ENCODE peak calls at places on chromosomes 3 and 15, in seven cellular contexts. One of them, this sample, is unnamed.

GRCh38 chr3:70358978-70359580 is 46.6 kb upstream of the MDFIC2 start:
- DNase-seq in CD14-positive monocyte: no peak
- DNase-seq in activated CD4-positive, alpha-beta T cell treated with anti-CD3 and anti-CD28 coated beads, Interleukin-2, amount 50 U/mL, for 24 hours: no peak
- DNase-seq in stimulated activated CD8-positive, alpha-beta memory T cell treated with anti-CD3 and anti-CD28 coated beads, Interleukin-4, amount 100 ng/mL, for 1 hour: no peak
- DNase-seq in EL: peak
- DNase-seq in retina: peak
- DNase-seq in globus pallidus: peak
- DNase-seq in this sample: peak

GRCh38 chr15:37219211-37219701 is 118.9 kb upstream of the MEIS2 start:
- DNase-seq in CD14-positive monocyte: no peak
- DNase-seq in activated CD4-positive, alpha-beta T cell treated with anti-CD3 and anti-CD28 coated beads, Interleukin-2, amount 50 U/mL, for 24 hours: no peak
- DNase-seq in stimulated activated CD8-positive, alpha-beta memory T cell treated with anti-CD3 and anti-CD28 coated beads, Interleukin-4, amount 100 ng/mL, for 1 hour: no peak
- DNase-seq in EL: no peak
- DNase-seq in retina: no peak
- DNase-seq in globus pallidus: no peak
- DNase-seq in this sample: peak

GRCh38 chr3:49723631-49724551 is at the start of gene GMPPB:
- DNase-seq in CD14-positive monocyte: peak
- DNase-seq in activated CD4-positive, alpha-beta T cell treated with anti-CD3 and anti-CD28 coated beads, Interleukin-2, amount 50 U/mL, for 24 hours: peak
- DNase-seq in stimulated activated CD8-positive, alpha-beta memory T cell treated with anti-CD3 and anti-CD28 coated beads, Interleukin-4, amount 100 ng/mL, for 1 hour: peak
- DNase-seq in EL: peak
- DNase-seq in retina: peak
- DNase-seq in globus pallidus: peak
- DNase-seq in this sample: peak

GRCh38 chr3:132283440-132283839 is 33.8 kb upstream of the ACP3 start:
- DNase-seq in CD14-positive monocyte: peak
- DNase-seq in activated CD4-positive, alpha-beta T cell treated with anti-CD3 and anti-CD28 coated beads, Interleukin-2, amount 50 U/mL, for 24 hours: no peak
- DNase-seq in stimulated activated CD8-positive, alpha-beta memory T cell treated with anti-CD3 and anti-CD28 coated beads, Interleukin-4, amount 100 ng/mL, for 1 hour: no peak
- DNase-seq in EL: no peak
- DNase-seq in retina: no peak
- DNase-seq in globus pallidus: peak
- DNase-seq in this sample: no peak

GRCh38 chr15:83764201-83764839 is 110.4 kb downstream of the ADAMTSL3 start:
- DNase-seq in CD14-positive monocyte: no peak
- DNase-seq in activated CD4-positive, alpha-beta T cell treated with anti-CD3 and anti-CD28 coated beads, Interleukin-2, amount 50 U/mL, for 24 hours: no peak
- DNase-seq in stimulated activated CD8-positive, alpha-beta memory T cell treated with anti-CD3 and anti-CD28 coated beads, Interleukin-4, amount 100 ng/mL, for 1 hour: no peak
- DNase-seq in EL: no peak
- DNase-seq in retina: no peak
- DNase-seq in globus pallidus: peak
- DNase-seq in this sample: no peak

GRCh38 chr3:118267588-118267987 is 767.1 kb downstream of the IGSF11 start:
- DNase-seq in CD14-positive monocyte: no peak
- DNase-seq in activated CD4-positive, alpha-beta T cell treated with anti-CD3 and anti-CD28 coated beads, Interleukin-2, amount 50 U/mL, for 24 hours: no peak
- DNase-seq in stimulated activated CD8-positive, alpha-beta memory T cell treated with anti-CD3 and anti-CD28 coated beads, Interleukin-4, amount 100 ng/mL, for 1 hour: no peak
- DNase-seq in EL: no peak
- DNase-seq in retina: no peak
- DNase-seq in globus pallidus: no peak
- DNase-seq in this sample: no peak

GRCh38 chr3:56491566-56491965 is 23.3 kb upstream of the ERC2 start:
- DNase-seq in CD14-positive monocyte: no peak
- DNase-seq in activated CD4-positive, alpha-beta T cell treated with anti-CD3 and anti-CD28 coated beads, Interleukin-2, amount 50 U/mL, for 24 hours: no peak
- DNase-seq in stimulated activated CD8-positive, alpha-beta memory T cell treated with anti-CD3 and anti-CD28 coated beads, Interleukin-4, amount 100 ng/mL, for 1 hour: no peak
- DNase-seq in EL: no peak
- DNase-seq in retina: no peak
- DNase-seq in globus pallidus: no peak
- DNase-seq in this sample: no peak

GRCh38 chr3:13141183-13141582 is 68.0 kb upstream of the IQSEC1 start:
- DNase-seq in CD14-positive monocyte: peak
- DNase-seq in activated CD4-positive, alpha-beta T cell treated with anti-CD3 and anti-CD28 coated beads, Interleukin-2, amount 50 U/mL, for 24 hours: no peak
- DNase-seq in stimulated activated CD8-positive, alpha-beta memory T cell treated with anti-CD3 and anti-CD28 coated beads, Interleukin-4, amount 100 ng/mL, for 1 hour: no peak
- DNase-seq in EL: no peak
- DNase-seq in retina: no peak
- DNase-seq in globus pallidus: no peak
- DNase-seq in this sample: no peak

GRCh38 chr15:29466292-29466691 is 196.7 kb upstream of the NSMCE3 start:
- DNase-seq in CD14-positive monocyte: no peak
- DNase-seq in activated CD4-positive, alpha-beta T cell treated with anti-CD3 and anti-CD28 coated beads, Interleukin-2, amount 50 U/mL, for 24 hours: no peak
- DNase-seq in stimulated activated CD8-positive, alpha-beta memory T cell treated with anti-CD3 and anti-CD28 coated beads, Interleukin-4, amount 100 ng/mL, for 1 hour: no peak
- DNase-seq in EL: no peak
- DNase-seq in retina: no peak
- DNase-seq in globus pallidus: no peak
- DNase-seq in this sample: no peak